ENCODE peak calls at places on chromosomes 5 and 9, in eight cellular contexts. One of them, this sample, is unnamed.

GRCh38 chr9:117704024-117704575 is at the start of gene TLR4:
- DNase-seq in mammary epithelial cell: peak; percentile 75
- DNase-seq in lung: peak; percentile 70
- DNase-seq in uterus: peak; percentile 39
- DNase-seq in astrocyte: peak; percentile 86
- DNase-seq in hepatocyte: peak; percentile 12
- DNase-seq in ovary: peak; percentile 27
- DNase-seq in IMR-90: no peak
- DNase-seq in this sample: peak; percentile 46

GRCh38 chr5:122434120-122434519 is 122.1 kb downstream of the SNCAIP start:
- DNase-seq in mammary epithelial cell: no peak
- DNase-seq in lung: no peak
- DNase-seq in uterus: no peak
- DNase-seq in astrocyte: no peak
- DNase-seq in hepatocyte: no peak
- DNase-seq in ovary: no peak
- DNase-seq in IMR-90: no peak
- DNase-seq in this sample: no peak

GRCh38 chr9:129140397-129141065 is 29.3 kb downstream of the PTPA start:
- DNase-seq in mammary epithelial cell: peak; percentile 65
- DNase-seq in lung: no peak
- DNase-seq in uterus: peak; percentile 52
- DNase-seq in astrocyte: peak; percentile 37
- DNase-seq in hepatocyte: peak; percentile 68
- DNase-seq in ovary: peak; percentile 69
- DNase-seq in IMR-90: peak; percentile 45
- DNase-seq in this sample: peak; percentile 59

GRCh38 chr5:158384535-158385421 is 525.8 kb upstream of the CLINT1 start:
- DNase-seq in mammary epithelial cell: peak; percentile 97
- DNase-seq in lung: no peak
- DNase-seq in uterus: no peak
- DNase-seq in astrocyte: peak; percentile 98
- DNase-seq in hepatocyte: no peak
- DNase-seq in ovary: no peak
- DNase-seq in IMR-90: peak; percentile 97
- DNase-seq in this sample: peak; percentile 98

GRCh38 chr5:139104577-139105271 is 93.4 kb downstream of the SIL1 start:
- DNase-seq in mammary epithelial cell: peak; percentile 81
- DNase-seq in lung: peak; percentile 32
- DNase-seq in uterus: peak; percentile 84
- DNase-seq in astrocyte: peak; percentile 95
- DNase-seq in hepatocyte: peak; percentile 24
- DNase-seq in ovary: peak; percentile 85
- DNase-seq in IMR-90: peak; percentile 90
- DNase-seq in this sample: peak; percentile 97

GRCh38 chr9:80775515-80775914 is 913.8 kb downstream of the TLE1 start:
- DNase-seq in mammary epithelial cell: no peak
- DNase-seq in lung: no peak
- DNase-seq in uterus: no peak
- DNase-seq in astrocyte: peak; percentile 22
- DNase-seq in hepatocyte: no peak
- DNase-seq in ovary: no peak
- DNase-seq in IMR-90: peak; percentile 62
- DNase-seq in this sample: no peak

GRCh38 chr5:124040799-124041198 is 528.8 kb downstream of the CSNK1G3 start:
- DNase-seq in mammary epithelial cell: no peak
- DNase-seq in lung: no peak
- DNase-seq in uterus: no peak
- DNase-seq in astrocyte: peak; percentile 93
- DNase-seq in hepatocyte: no peak
- DNase-seq in ovary: no peak
- DNase-seq in IMR-90: peak; percentile 28
- DNase-seq in this sample: peak; percentile 31

GRCh38 chr9:121222524-121223171 is 21.0 kb upstream of the RAB14 start:
- DNase-seq in mammary epithelial cell: peak; percentile 30
- DNase-seq in lung: no peak
- DNase-seq in uterus: no peak
- DNase-seq in astrocyte: no peak
- DNase-seq in hepatocyte: peak; percentile 53
- DNase-seq in ovary: no peak
- DNase-seq in IMR-90: peak; percentile 61
- DNase-seq in this sample: no peak

GRCh38 chr5:163079618-163080017 is 357.8 kb upstream of the CCNG1 start:
- DNase-seq in mammary epithelial cell: no peak
- DNase-seq in lung: no peak
- DNase-seq in uterus: no peak
- DNase-seq in astrocyte: no peak
- DNase-seq in hepatocyte: no peak
- DNase-seq in ovary: no peak
- DNase-seq in IMR-90: no peak
- DNase-seq in this sample: peak; percentile 11

GRCh38 chr9:122091682-122092592 is 1.2 kb downstream of the TTLL11 start:
- DNase-seq in mammary epithelial cell: no peak
- DNase-seq in lung: no peak
- DNase-seq in uterus: no peak
- DNase-seq in astrocyte: no peak
- DNase-seq in hepatocyte: no peak
- DNase-seq in ovary: no peak
- DNase-seq in IMR-90: no peak
- DNase-seq in this sample: no peak

GRCh38 chr5:139650689-139651501 is 2.7 kb downstream of the CXXC5 start:
- DNase-seq in mammary epithelial cell: no peak
- DNase-seq in lung: no peak
- DNase-seq in uterus: no peak
- DNase-seq in astrocyte: no peak
- DNase-seq in hepatocyte: peak; percentile 88
- DNase-seq in ovary: no peak
- DNase-seq in IMR-90: no peak
- DNase-seq in this sample: peak; percentile 68

GRCh38 chr5:90020575-90021535 is 388.7 kb downstream of the CETN3 start:
- DNase-seq in mammary epithelial cell: peak; percentile 76
- DNase-seq in lung: no peak
- DNase-seq in uterus: no peak
- DNase-seq in astrocyte: peak; percentile 97
- DNase-seq in hepatocyte: peak; percentile 20
- DNase-seq in ovary: no peak
- DNase-seq in IMR-90: peak; percentile 58
- DNase-seq in this sample: peak; percentile 5

GRCh38 chr5:148687427-148687826 is 33.1 kb upstream of the HTR4 start:
- DNase-seq in mammary epithelial cell: peak; percentile 39
- DNase-seq in lung: no peak
- DNase-seq in uterus: no peak
- DNase-seq in astrocyte: no peak
- DNase-seq in hepatocyte: peak; percentile 25
- DNase-seq in ovary: no peak
- DNase-seq in IMR-90: peak; percentile 13
- DNase-seq in this sample: peak; percentile 30

GRCh38 chr5:143195496-143195895 is 208.0 kb downstream of the NR3C1 start:
- DNase-seq in mammary epithelial cell: peak; percentile 66
- DNase-seq in lung: no peak
- DNase-seq in uterus: no peak
- DNase-seq in astrocyte: no peak
- DNase-seq in hepatocyte: no peak
- DNase-seq in ovary: no peak
- DNase-seq in IMR-90: peak; percentile 37
- DNase-seq in this sample: no peak

GRCh38 chr9:106616026-106616425 is 246.9 kb upstream of the ZNF462 start:
- DNase-seq in mammary epithelial cell: no peak
- DNase-seq in lung: no peak
- DNase-seq in uterus: no peak
- DNase-seq in astrocyte: no peak
- DNase-seq in hepatocyte: no peak
- DNase-seq in ovary: no peak
- DNase-seq in IMR-90: no peak
- DNase-seq in this sample: no peak

GRCh38 chr5:151587796-151588606 is 3.1 kb downstream of the FAT2 start:
- DNase-seq in mammary epithelial cell: no peak
- DNase-seq in lung: no peak
- DNase-seq in uterus: no peak
- DNase-seq in astrocyte: no peak
- DNase-seq in hepatocyte: no peak
- DNase-seq in ovary: no peak
- DNase-seq in IMR-90: no peak
- DNase-seq in this sample: no peak

GRCh38 chr5:159641371-159642039 is 274.8 kb upstream of the ADRA1B start:
- DNase-seq in mammary epithelial cell: no peak
- DNase-seq in lung: no peak
- DNase-seq in uterus: no peak
- DNase-seq in astrocyte: no peak
- DNase-seq in hepatocyte: no peak
- DNase-seq in ovary: no peak
- DNase-seq in IMR-90: no peak
- DNase-seq in this sample: no peak

GRCh38 chr5:77791356-77791755 is 15.2 kb upstream of the TBCA start:
- DNase-seq in mammary epithelial cell: no peak
- DNase-seq in lung: no peak
- DNase-seq in uterus: no peak
- DNase-seq in astrocyte: no peak
- DNase-seq in hepatocyte: no peak
- DNase-seq in ovary: no peak
- DNase-seq in IMR-90: no peak
- DNase-seq in this sample: no peak

GRCh38 chr5:150538007-150538917 is 30.3 kb downstream of the NDST1 start:
- DNase-seq in mammary epithelial cell: peak; percentile 70
- DNase-seq in lung: no peak
- DNase-seq in uterus: no peak
- DNase-seq in astrocyte: peak; percentile 68
- DNase-seq in hepatocyte: no peak
- DNase-seq in ovary: no peak
- DNase-seq in IMR-90: peak; percentile 65
- DNase-seq in this sample: peak; percentile 84
- H3K36me3 ChIP-seq in mammary epithelial cell: peaks cover 19% of the 10 kb centered on the region
- H3K36me3 ChIP-seq in lung: peaks cover 42% of the 10 kb centered on the region
- H3K36me3 ChIP-seq in uterus: no peaks in the 10 kb centered on the region
- H3K36me3 ChIP-seq in astrocyte: peaks cover 65% of the 10 kb centered on the region
- H3K36me3 ChIP-seq in hepatocyte: no peaks in the 10 kb centered on the region
- H3K36me3 ChIP-seq in ovary: no peaks in the 10 kb centered on the region
- H3K36me3 ChIP-seq in IMR-90: peaks cover 70% of the 10 kb centered on the region
- H3K36me3 ChIP-seq in this sample: peaks cover 98% of the 10 kb centered on the region

DNA sequence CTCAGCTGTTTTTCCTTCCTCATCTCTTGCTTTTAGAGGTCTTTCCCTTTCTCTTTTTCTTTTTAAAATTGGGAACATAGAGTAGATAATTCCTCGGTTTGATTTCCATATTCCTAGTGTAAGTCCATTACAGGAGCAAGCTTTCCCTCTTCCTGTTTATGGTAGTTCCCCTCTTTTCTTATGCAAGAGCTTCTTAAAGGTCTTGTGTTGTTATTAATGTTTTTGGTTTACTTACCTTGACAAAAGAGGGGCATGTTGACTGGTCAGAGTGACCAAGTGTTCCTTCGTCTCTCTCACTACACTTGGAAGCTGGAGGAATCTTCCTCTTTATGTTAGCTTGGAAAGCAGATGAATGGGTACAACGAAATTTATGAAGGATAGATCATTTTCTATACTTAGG is 8.3 kb downstream of the ATG10 start:
- DNase-seq in mammary epithelial cell: no peak
- DNase-seq in lung: no peak
- DNase-seq in uterus: no peak
- DNase-seq in astrocyte: no peak
- DNase-seq in hepatocyte: no peak
- DNase-seq in ovary: no peak
- DNase-seq in IMR-90: no peak
- DNase-seq in this sample: no peak
- H3K4me3 ChIP-seq in mammary epithelial cell: no peak overlapping the region
- H3K4me3 ChIP-seq in lung: no peak overlapping the region
- H3K4me3 ChIP-seq in uterus: no peak overlapping the region
- H3K4me3 ChIP-seq in astrocyte: no peak overlapping the region
- H3K4me3 ChIP-seq in hepatocyte: no peak overlapping the region
- H3K4me3 ChIP-seq in ovary: no peak overlapping the region
- H3K4me3 ChIP-seq in IMR-90: no peak overlapping the region
- H3K4me3 ChIP-seq in this sample: no peak overlapping the region

DNA sequence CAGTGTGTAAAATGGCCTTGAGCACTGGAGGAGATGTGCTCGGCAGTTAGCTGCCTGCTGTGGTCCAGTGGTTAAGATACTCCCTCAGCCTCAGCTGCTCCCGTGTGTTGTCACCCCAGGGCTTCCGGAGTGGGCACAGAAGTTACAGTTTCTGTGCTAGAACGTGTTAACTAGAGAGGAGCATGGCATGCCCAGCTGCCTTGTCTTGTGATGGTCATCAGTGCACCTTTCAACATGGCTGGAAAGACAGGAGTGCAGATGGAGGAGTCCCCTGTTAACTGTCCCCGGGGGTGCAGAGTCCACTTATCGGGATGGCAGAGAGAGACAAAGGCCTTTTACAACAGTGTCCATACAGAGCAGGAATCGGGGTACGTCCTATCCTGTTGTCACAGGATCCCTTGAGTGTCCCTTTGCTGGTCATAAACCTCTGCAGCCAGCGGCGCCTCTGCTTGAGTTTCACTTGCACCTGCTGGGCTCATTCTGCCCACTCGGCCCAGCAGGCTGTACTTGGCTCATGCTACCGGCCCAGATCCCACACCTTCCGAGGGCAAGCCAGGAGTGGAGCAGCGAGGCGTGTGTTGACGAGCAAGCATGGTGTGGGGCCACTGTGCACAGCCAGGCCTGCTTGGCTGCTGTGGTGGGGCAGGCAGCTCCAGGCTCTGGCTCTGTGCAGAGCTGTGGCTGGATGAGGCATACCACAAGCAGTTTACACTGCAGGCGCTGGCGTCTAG is 112.6 kb downstream of the EHMT1 start:
- DNase-seq in mammary epithelial cell: no peak
- DNase-seq in lung: no peak
- DNase-seq in uterus: no peak
- DNase-seq in astrocyte: no peak
- DNase-seq in hepatocyte: no peak
- DNase-seq in ovary: no peak
- DNase-seq in IMR-90: no peak
- DNase-seq in this sample: no peak
- H3K9me3 ChIP-seq in mammary epithelial cell: no peaks in the 10 kb centered on the region
- H3K9me3 ChIP-seq in lung: no peaks in the 10 kb centered on the region
- H3K9me3 ChIP-seq in uterus: no peaks in the 10 kb centered on the region
- H3K9me3 ChIP-seq in astrocyte: no peaks in the 10 kb centered on the region
- H3K9me3 ChIP-seq in hepatocyte: no peaks in the 10 kb centered on the region
- H3K9me3 ChIP-seq in ovary: no peaks in the 10 kb centered on the region
- H3K9me3 ChIP-seq in IMR-90: peaks cover 6% of the 10 kb centered on the region
- H3K9me3 ChIP-seq in this sample: no peaks in the 10 kb centered on the region

DNA sequence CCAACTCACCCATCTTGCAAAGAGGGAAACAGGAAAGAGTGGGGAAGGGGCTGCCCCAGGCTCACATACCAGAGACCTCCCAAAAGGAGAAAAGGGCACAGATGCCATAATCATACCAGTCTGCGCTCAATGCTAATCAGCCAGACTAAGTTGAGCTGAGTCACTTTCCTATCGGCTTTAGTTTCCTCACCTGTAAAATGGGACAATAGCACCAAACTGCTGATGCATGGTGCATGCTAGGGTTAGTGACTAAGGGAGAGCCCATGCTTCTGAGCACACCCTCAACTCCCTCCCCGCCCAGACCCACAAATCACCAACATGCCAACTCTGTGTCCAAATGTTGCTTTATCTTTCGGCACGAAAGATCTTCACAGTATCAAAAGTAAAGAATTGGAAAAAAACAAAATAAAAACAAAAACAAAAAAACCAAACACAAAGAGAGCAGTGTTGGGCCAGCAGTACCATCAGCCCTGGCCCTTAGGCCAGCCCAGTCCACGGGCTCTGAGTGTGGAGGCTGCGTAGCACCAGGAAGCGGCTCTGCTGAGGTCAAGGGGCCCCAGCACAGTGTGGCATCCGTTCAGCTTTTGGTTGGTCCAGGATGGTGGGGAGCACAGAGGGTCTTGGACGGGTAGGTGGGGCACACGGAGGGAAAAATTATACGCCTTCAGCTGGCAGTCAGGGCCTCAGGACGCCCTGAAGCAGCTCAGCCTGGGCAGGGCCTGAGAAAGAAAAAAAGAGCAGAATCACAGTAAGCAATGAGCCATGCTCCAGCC is 2.9 kb upstream of the DDX41 start:
- DNase-seq in mammary epithelial cell: no peak
- DNase-seq in lung: no peak
- DNase-seq in uterus: no peak
- DNase-seq in astrocyte: no peak
- DNase-seq in hepatocyte: no peak
- DNase-seq in ovary: peak; percentile 16
- DNase-seq in IMR-90: no peak
- DNase-seq in this sample: no peak
- H3K36me3 ChIP-seq in mammary epithelial cell: peaks cover 6% of the 10 kb centered on the region
- H3K36me3 ChIP-seq in lung: peaks cover 38% of the 10 kb centered on the region
- H3K36me3 ChIP-seq in uterus: no peaks in the 10 kb centered on the region
- H3K36me3 ChIP-seq in astrocyte: peaks cover 31% of the 10 kb centered on the region
- H3K36me3 ChIP-seq in hepatocyte: no peaks in the 10 kb centered on the region
- H3K36me3 ChIP-seq in ovary: no peaks in the 10 kb centered on the region
- H3K36me3 ChIP-seq in IMR-90: peaks cover 57% of the 10 kb centered on the region
- H3K36me3 ChIP-seq in this sample: peaks cover 66% of the 10 kb centered on the region

This sample was measured in MG63.